ENCODE peak calls at places on chromosomes 3 and 15, in five cellular contexts. L is heart left ventricle, I is GM12865, M is cerebellum, P is astrocyte of the hippocampus. W is an unnamed sample.

GRCh38 chr15:25811481-25811906 is 51.6 kb downstream of the ATP10A start:
- DNase-seq in L (no peak), I (peak; percentile 69), M (no peak), P (no peak), W (peak; percentile 98)

GRCh38 chr15:59401810-59402569 is 29.3 kb upstream of the MYO1E start:
- DNase-seq in M (no peak), P (no peak), L (no peak), I (no peak), W (no peak)

GRCh38 chr3:122677261-122677660 is 3.4 kb upstream of the PARP14 start:
- DNase-seq in P (no peak), I (no peak), L (no peak), M (no peak), W (no peak)

GRCh38 chr3:196998966-196999760 is 30.5 kb downstream of the MELTF start:
- DNase-seq in L (peak; percentile 16), M (no peak), P (no peak), I (no peak), W (no peak)

GRCh38 chr3:147191795-147192385 is 214.5 kb downstream of the ZIC4 start:
- DNase-seq in I (peak; percentile 69), L (no peak), M (no peak), P (peak; percentile 78), W (peak; percentile 25)

GRCh38 chr15:70436428-70436827 is 326.9 kb downstream of the UACA start:
- DNase-seq in L (no peak), P (no peak), I (peak; percentile 69), M (no peak), W (no peak)

GRCh38 chr3:142705256-142705655 is 18.6 kb upstream of the TRPC1 start:
- DNase-seq in M (no peak), I (no peak), P (no peak), L (no peak), W (no peak)

GRCh38 chr15:63701365-63701764 is 104.2 kb downstream of the FBXL22 start:
- DNase-seq in P (no peak), I (no peak), L (no peak), M (peak; percentile 15), W (no peak)

GRCh38 chr3:64878372-64878771 is 190.6 kb upstream of the ADAMTS9 start:
- DNase-seq in M (no peak), I (no peak), L (no peak), P (no peak), W (no peak)

GRCh38 chr3:194938845-194939531 is 253.3 kb downstream of the FAM43A start:
- DNase-seq in P (peak; percentile 74), I (no peak), M (peak; percentile 41), L (peak; percentile 59), W (no peak)

GRCh38 chr15:99076555-99077308 is 28.1 kb upstream of the SYNM start:
- DNase-seq in I (peak; percentile 88), P (peak; percentile 89), L (peak; percentile 69), M (peak; percentile 52), W (peak; percentile 58)

GRCh38 chr15:80317389-80318169 is 65.6 kb upstream of the CTXND1 start:
- DNase-seq in I (peak; percentile 57), L (peak; percentile 72), M (no peak), P (peak; percentile 55), W (peak; percentile 38)

GRCh38 chr15:73991260-73991659 is 835 bp downstream of the STOML1 start:
- DNase-seq in M (peak; percentile 26), L (peak; percentile 97), I (no peak), P (no peak), W (no peak)

GRCh38 chr3:11591401-11592266 is 52.1 kb downstream of the VGLL4 start:
- DNase-seq in L (peak; percentile 69), P (peak; percentile 92), M (peak; percentile 63), I (no peak), W (no peak)

GRCh38 chr3:72490688-72491430 is 357.4 kb downstream of the SHQ1 start:
- DNase-seq in I (peak; percentile 44), M (no peak), L (no peak), P (peak; percentile 16), W (peak; percentile 29)

GRCh38 chr3:182212479-182213076 is 500.9 kb downstream of the SOX2 start:
- DNase-seq in I (no peak), P (peak; percentile 96), L (peak; percentile 39), M (peak; percentile 27), W (no peak)

GRCh38 chr3:31505353-31506048 is 27.2 kb upstream of the STT3B start:
- DNase-seq in M (no peak), L (no peak), I (no peak), P (no peak), W (no peak)

GRCh38 chr3:8458235-8458634 is 43.4 kb upstream of the LMCD1 start:
- DNase-seq in P (no peak), L (no peak), I (no peak), M (no peak), W (no peak)

GRCh38 chr3:17431477-17432045 is 310.9 kb downstream of the TBC1D5 start:
- DNase-seq in P (no peak), L (no peak), I (no peak), M (no peak), W (no peak)

GRCh38 chr3:120198305-120198878 is 86.6 kb downstream of the GPR156 start:
- DNase-seq in I (peak; percentile 30), M (peak; percentile 32), L (no peak), P (peak; percentile 46), W (peak; percentile 14)

GRCh38 chr3:184234224-184234623 is 4.8 kb downstream of the VWA5B2 start:
- DNase-seq in L (peak; percentile 64), M (peak; percentile 80), I (no peak), P (peak; percentile 92), W (peak; percentile 27)

GRCh38 chr3:28716939-28717338 is 368.3 kb upstream of the AZI2 start:
- DNase-seq in P (no peak), I (no peak), M (no peak), L (no peak), W (no peak)

GRCh38 chr3:33096103-33096868 is 660 bp downstream of the GLB1 start:
- DNase-seq in P (peak; percentile 69), M (peak; percentile 47), I (peak; percentile 70), L (peak; percentile 57), W (peak; percentile 55)

GRCh38 chr15:56428821-56429458 is 36.0 kb downstream of the MNS1 start:
- DNase-seq in P (peak; percentile 35), M (peak; percentile 34), I (peak; percentile 43), L (no peak), W (peak; percentile 15)

GRCh38 chr3:73216310-73216709 is 154.9 kb downstream of the EBLN2 start:
- DNase-seq in P (peak; percentile 17), I (no peak), M (no peak), L (no peak), W (no peak)